ENCODE peak calls at places on chromosomes 11 and 22, in eight cellular contexts. U is A549; M is stimulated activated naive CD4-positive, alpha-beta T cell; P is GM10248; S is AG08396; G is AG08395; O is lower lobe of right lung; L is GM04504. T is an unnamed sample.

GRCh38 chr11:105092255-105093239 is 47.0 kb downstream of the CARD18 start:
- DNase-seq in G (no peak), S (no peak), M (no peak), O (no peak), L (no peak), P (no peak), U (no peak), T (no peak)

GRCh38 chr11:102469196-102469821 is 16.7 kb upstream of the TMEM123 start:
- DNase-seq in G (peak), M (no peak), U (no peak), S (peak), L (peak), P (no peak), O (no peak), T (no peak)

GRCh38 chr11:10918275-10918674 is 60.4 kb upstream of the ZBED5 start:
- DNase-seq in M (no peak), S (no peak), P (no peak), G (no peak), U (no peak), O (no peak), L (no peak), T (no peak)

GRCh38 chr11:60950024-60950423 is 2.0 kb downstream of the SLC15A3 start:
- DNase-seq in L (no peak), G (no peak), U (no peak), P (no peak), M (no peak), S (no peak), O (no peak), T (no peak)

GRCh38 chr11:104663190-104664140 is 234.8 kb downstream of the CASP12 start:
- DNase-seq in G (no peak), L (no peak), M (no peak), P (no peak), U (no peak), O (no peak), S (no peak), T (no peak)

GRCh38 chr11:68979931-68980775 is 633 bp downstream of the MRGPRD start:
- DNase-seq in M (no peak), S (no peak), L (no peak), G (no peak), U (no peak), P (no peak), O (peak), T (no peak)

GRCh38 chr11:9320047-9320446 is 5.7 kb upstream of the TMEM41B start:
- DNase-seq in U (no peak), S (no peak), L (no peak), O (no peak), G (no peak), M (no peak), P (no peak), T (no peak)

GRCh38 chr11:94519478-94520084 is 7.3 kb downstream of the C11orf97 start:
- DNase-seq in O (no peak), U (peak), S (peak), M (no peak), P (peak), G (peak), L (no peak), T (no peak)

GRCh38 chr11:3642071-3642951 is 519 bp upstream of the ART5 start:
- DNase-seq in P (peak), S (peak), U (peak), G (peak), M (peak), L (peak), O (peak), T (peak)

GRCh38 chr11:77557553-77557952 is 32.2 kb upstream of the AQP11 start:
- DNase-seq in O (no peak), M (no peak), U (no peak), S (no peak), P (no peak), G (no peak), L (no peak), T (no peak)

GRCh38 chr11:11148104-11148509 is 204.9 kb downstream of the CSNK2A3 start:
- DNase-seq in S (peak), U (no peak), M (no peak), G (peak), L (peak), P (no peak), O (peak), T (peak)

GRCh38 chr11:32259641-32260081 is 168.8 kb downstream of the RCN1 start:
- DNase-seq in G (no peak), O (peak), L (no peak), S (peak), P (peak), U (no peak), M (no peak), T (peak)

GRCh38 chr11:68090706-68091105 is 30.5 kb downstream of the CHKA start:
- DNase-seq in O (no peak), L (no peak), P (peak), U (no peak), G (no peak), S (no peak), M (no peak), T (no peak)

GRCh38 chr11:47786373-47786772 is 19.2 kb upstream of the FNBP4 start:
- DNase-seq in P (no peak), O (no peak), M (no peak), G (peak), L (no peak), S (no peak), U (no peak), T (peak)

GRCh38 chr11:123519055-123519796 is 89.2 kb downstream of the GRAMD1B start:
- DNase-seq in U (no peak), P (no peak), G (peak), L (no peak), O (no peak), M (no peak), S (no peak), T (no peak)

GRCh38 chr11:130908061-130908460 is 8.2 kb downstream of the SNX19 start:
- DNase-seq in M (no peak), O (no peak), S (no peak), U (no peak), G (no peak), L (no peak), P (no peak), T (no peak)

GRCh38 chr22:40498454-40499186 is 128.2 kb downstream of the SGSM3 start:
- DNase-seq in O (no peak), M (no peak), L (peak), S (peak), U (peak), P (no peak), G (peak), T (peak)

GRCh38 chr11:8757047-8757446 is 74.5 kb downstream of the RPL27A start:
- DNase-seq in M (no peak), G (peak), U (no peak), S (no peak), O (no peak), L (no peak), P (no peak), T (no peak)

GRCh38 chr22:40491990-40492631 is 121.7 kb downstream of the SGSM3 start:
- DNase-seq in M (no peak), U (no peak), P (peak), O (no peak), G (peak), S (peak), L (peak), T (no peak)

T was measured in skeletal muscle cell.